ENCODE peak calls at places on chromosomes 6 and 20, in eight cellular contexts. G is adrenal gland, D is HCT116, B is esophagus squamous epithelium, C is transverse colon, U is AG04450, I is aorta, E is uterus. V is an unnamed sample.

GRCh38 chr6:16759181-16759645 is 2.0 kb downstream of the ATXN1 start:
- DNase-seq in D (no peak), I (no peak), G (no peak), E (no peak), C (no peak), B (no peak), U (no peak), V (no peak)

GRCh38 chr6:36683656-36684446 is 5.3 kb downstream of the CDKN1A start:
- DNase-seq in E (no peak), C (no peak), U (no peak), I (no peak), D (no peak), G (no peak), B (no peak), V (no peak)

GRCh38 chr6:56955171-56956155 is 556 bp downstream of the BEND6 start:
- DNase-seq in U (peak), G (peak), C (peak), B (no peak), E (peak), D (peak), I (peak), V (peak)

GRCh38 chr20:56418385-56418861 is 6.4 kb downstream of the CASS4 start:
- DNase-seq in G (peak), B (no peak), E (no peak), C (no peak), D (no peak), I (no peak), U (no peak), V (peak)

GRCh38 chr6:53974941-53975340 is 136.3 kb upstream of the MLIP start:
- DNase-seq in D (no peak), C (no peak), U (no peak), I (no peak), B (no peak), G (no peak), E (no peak), V (no peak)

GRCh38 chr20:44683263-44684046 is 31.7 kb upstream of the CCN5 start:
- DNase-seq in B (no peak), E (no peak), G (peak), I (no peak), D (peak), C (peak), U (no peak), V (no peak)

GRCh38 chr6:45044086-45044485 is 284.0 kb upstream of the RUNX2 start:
- DNase-seq in G (no peak), D (no peak), C (no peak), I (no peak), B (no peak), U (no peak), E (no peak), V (no peak)

GRCh38 chr6:166691199-166691598 is 64.1 kb upstream of the RPS6KA2 start:
- DNase-seq in E (peak), C (no peak), B (no peak), G (peak), D (peak), I (peak), U (peak), V (peak)

GRCh38 chr6:49118475-49118874 is 344.6 kb downstream of the MMUT start:
- DNase-seq in E (no peak), U (no peak), C (no peak), B (no peak), I (no peak), G (no peak), D (no peak), V (no peak)

GRCh38 chr6:593139-593906 is 63.6 kb downstream of the HUS1B start:
- DNase-seq in B (no peak), E (peak), U (no peak), G (peak), I (no peak), C (peak), D (peak), V (no peak)

GRCh38 chr6:130018830-130019795 is 732 bp downstream of the L3MBTL3 start:
- DNase-seq in I (peak), D (no peak), C (peak), G (peak), U (no peak), B (no peak), E (peak), V (no peak)

GRCh38 chr20:18853216-18853615 is 39.6 kb downstream of the SCP2D1 start:
- DNase-seq in G (no peak), I (no peak), C (no peak), E (no peak), U (no peak), B (no peak), D (no peak), V (no peak)

GRCh38 chr6:134821914-134822862 is 127.7 kb downstream of the ALDH8A1 start:
- DNase-seq in C (no peak), E (no peak), I (no peak), D (no peak), G (no peak), B (no peak), U (no peak), V (no peak)

GRCh38 chr20:40006168-40006860 is 682.7 kb downstream of the MAFB start:
- DNase-seq in I (no peak), U (no peak), D (no peak), C (no peak), E (no peak), G (no peak), B (no peak), V (no peak)

GRCh38 chr6:169291639-169292339 is 38.1 kb upstream of the THBS2 start:
- DNase-seq in I (no peak), B (no peak), E (no peak), U (no peak), C (no peak), G (no peak), D (no peak), V (no peak)

GRCh38 chr6:10465633-10466499 is 51.0 kb upstream of the TFAP2A start:
- DNase-seq in C (no peak), I (no peak), U (no peak), B (no peak), E (no peak), D (peak), G (no peak), V (no peak)

GRCh38 chr6:145863396-145863795 is 48.8 kb upstream of the FBXO30 start:
- DNase-seq in G (no peak), E (no peak), B (no peak), I (no peak), C (no peak), D (no peak), U (no peak), V (no peak)

GRCh38 chr6:93468291-93468690 is 48.9 kb upstream of the EPHA7 start:
- DNase-seq in G (no peak), I (no peak), U (no peak), D (no peak), B (no peak), C (no peak), E (no peak), V (no peak)

GRCh38 chr6:12353731-12354130 is 63.6 kb downstream of the EDN1 start:
- DNase-seq in D (no peak), G (no peak), U (no peak), E (no peak), I (no peak), B (no peak), C (no peak), V (no peak)

GRCh38 chr6:12356983-12357972 is 67.1 kb downstream of the EDN1 start:
- DNase-seq in U (no peak), E (no peak), I (no peak), C (no peak), G (no peak), B (no peak), D (no peak), V (no peak)

GRCh38 chr6:12355354-12355753 is 65.2 kb downstream of the EDN1 start:
- DNase-seq in U (no peak), B (no peak), E (no peak), C (no peak), I (no peak), D (no peak), G (no peak), V (no peak)

GRCh38 chr6:12356431-12356830 is 66.3 kb downstream of the EDN1 start:
- DNase-seq in I (no peak), B (no peak), U (no peak), E (no peak), G (no peak), C (no peak), D (no peak), V (no peak)

GRCh38 chr6:12354499-12354898 is 64.3 kb downstream of the EDN1 start:
- DNase-seq in I (peak), D (no peak), B (no peak), E (no peak), U (no peak), G (peak), C (peak), V (no peak)
- H3K27ac ChIP-seq in I (no peak), D (no peak), B (peak), E (no peak), U (no peak), G (no peak), C (peak), V (no peak)

GRCh38 chr6:137707590-137708360 is 159.3 kb upstream of the TNFAIP3 start:
- DNase-seq in G (peak), U (peak), D (peak), I (peak), E (peak), B (peak), C (peak), V (peak)
- H3K27ac ChIP-seq in G (no peak), U (peak), D (no peak), I (no peak), E (no peak), B (no peak), C (peak), V (no peak)

DNA sequence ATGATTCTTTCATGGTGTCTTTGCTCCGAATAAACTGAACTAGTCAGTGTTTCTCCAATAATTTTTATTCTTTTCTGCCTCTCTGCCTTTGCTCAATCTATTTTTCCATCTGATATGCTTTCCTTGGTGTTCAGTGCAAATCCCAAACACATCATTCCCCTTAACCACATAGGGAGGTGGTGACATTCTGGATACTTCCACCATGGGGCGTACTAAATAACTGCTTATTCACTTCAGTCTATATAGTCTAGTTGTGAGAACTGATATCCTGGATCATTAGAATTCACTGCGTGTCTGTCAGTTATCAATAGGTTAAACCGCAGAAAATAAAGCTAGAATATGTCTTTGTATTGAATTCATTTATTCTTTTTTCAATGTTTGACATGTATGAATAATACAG is 83.1 kb downstream of the KCNQ5 start:
- DNase-seq in U (no peak), E (no peak), G (no peak), D (no peak), I (no peak), B (no peak), C (no peak), V (no peak)
- H3K27ac ChIP-seq in U (no peak), E (no peak), G (no peak), D (no peak), I (no peak), B (no peak), C (no peak), V (no peak)

DNA sequence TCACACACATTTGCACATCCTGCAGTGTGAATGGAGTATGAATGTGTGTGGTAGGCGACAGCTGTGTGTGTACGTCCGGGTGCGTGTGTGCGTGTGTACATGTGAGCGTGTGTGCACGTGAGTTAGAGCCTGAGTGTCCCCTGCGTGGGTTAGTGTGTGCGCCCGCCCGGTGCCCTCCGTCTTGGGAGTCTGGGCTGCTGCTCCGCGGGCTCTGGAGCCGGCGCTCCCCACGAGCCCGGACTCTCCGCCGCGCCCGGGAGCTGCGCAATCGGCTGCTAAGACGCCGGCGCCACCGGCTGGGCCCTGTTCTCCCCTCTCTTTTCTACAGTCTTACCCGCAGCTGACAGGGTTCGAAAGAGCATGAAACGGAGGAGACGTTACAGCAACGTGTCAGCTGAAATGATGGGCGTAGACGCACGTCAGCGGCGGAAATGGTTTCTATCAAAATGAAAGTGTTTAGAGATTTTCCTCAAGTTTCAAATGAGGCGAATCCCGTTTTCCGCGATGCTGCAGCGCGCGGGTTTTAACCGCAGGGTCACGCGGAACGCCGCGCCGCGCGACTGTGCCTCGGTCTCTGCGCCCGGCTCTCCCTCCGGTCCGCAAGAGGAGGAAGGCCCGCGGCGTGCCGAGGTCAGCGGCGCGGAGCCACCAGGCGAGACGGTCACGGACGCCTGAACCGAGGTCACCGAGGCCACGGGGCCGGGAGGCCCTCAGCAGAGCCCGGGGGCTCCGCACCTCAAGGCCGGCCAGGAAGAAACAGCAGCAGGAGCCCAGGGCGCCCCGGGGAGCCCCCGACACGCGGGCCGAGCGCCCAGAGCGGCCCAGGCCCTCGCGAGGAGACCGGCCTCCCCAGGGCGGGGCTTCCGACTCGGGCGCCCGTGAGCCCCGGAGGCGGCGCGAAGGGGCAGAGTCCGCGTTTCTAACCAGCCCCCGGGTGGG is 95.3 kb upstream of the BHLHE23 start:
- DNase-seq in D (no peak), C (peak), I (peak), B (no peak), U (no peak), G (peak), E (peak), V (no peak)
- H3K27ac ChIP-seq in D (peak), C (peak), I (no peak), B (peak), U (no peak), G (no peak), E (no peak), V (peak)

GRCh38 chr6:4404410-4404809 is 269.0 kb upstream of the ECI2 start:
- DNase-seq in G (no peak), U (no peak), B (no peak), C (no peak), I (no peak), E (no peak), D (no peak), V (no peak)
- H3K27ac ChIP-seq in G (no peak), U (no peak), B (no peak), C (no peak), I (no peak), E (no peak), D (no peak), V (no peak)

DNA sequence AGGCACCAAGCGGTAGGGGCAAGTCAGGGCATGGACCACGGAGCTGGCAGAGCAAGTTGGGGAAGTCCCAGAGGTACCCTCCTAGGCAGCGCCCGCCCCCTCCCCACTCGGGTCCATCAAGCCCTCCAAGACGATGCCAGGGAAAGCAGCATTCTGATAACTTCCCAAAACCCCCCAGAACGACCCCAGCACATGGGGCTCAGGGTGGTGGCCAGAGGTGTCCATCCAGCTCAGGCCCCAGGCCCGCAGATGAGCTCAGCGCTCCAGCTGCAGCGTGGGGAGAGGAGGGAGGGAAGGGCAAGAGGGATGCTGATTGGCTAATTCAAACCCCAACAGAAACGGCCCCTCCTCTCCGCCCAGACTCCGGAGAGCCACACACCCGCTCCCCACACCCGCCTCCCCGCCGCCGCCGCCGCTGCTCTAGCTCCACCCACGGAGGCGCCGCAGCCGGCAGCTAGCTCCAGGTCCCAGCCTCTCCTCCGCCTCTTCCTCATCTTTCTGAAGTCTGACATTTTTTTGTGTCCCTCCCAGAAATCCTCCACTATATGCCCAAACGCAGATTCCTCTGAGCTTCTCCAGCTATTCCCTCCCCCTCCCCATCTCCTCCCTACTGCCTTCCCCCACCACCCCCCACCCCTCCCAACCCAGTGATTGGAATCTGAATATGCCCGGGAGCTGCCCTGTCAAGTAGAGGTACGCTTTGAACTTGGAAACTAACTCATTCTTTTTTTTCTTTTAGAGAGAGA is 40.3 kb upstream of the TLDC2 start:
- DNase-seq in E (peak), U (peak), B (peak), D (peak), I (peak), C (peak), G (peak), V (peak)
- H3K27ac ChIP-seq in E (peak), U (peak), B (peak), D (peak), I (peak), C (peak), G (peak), V (peak)

DNA sequence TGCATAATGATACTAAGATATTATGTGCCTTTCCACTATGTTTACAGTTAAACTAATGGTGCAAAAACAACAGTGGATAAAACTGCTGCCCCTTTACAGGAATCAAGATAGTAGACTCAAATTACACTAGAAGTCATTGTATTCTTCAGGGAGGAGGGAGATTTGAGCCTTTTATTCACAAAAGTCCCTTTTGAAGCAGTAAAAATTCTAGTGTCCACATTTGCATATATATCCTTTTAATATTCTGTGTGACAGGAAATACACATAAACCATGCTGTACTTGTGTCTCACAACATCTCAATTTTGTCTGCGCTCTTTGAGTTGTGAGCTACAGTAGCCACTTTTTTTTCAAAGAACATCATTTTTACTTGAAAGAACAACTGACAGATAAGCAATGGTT is 21.4 kb downstream of the LMBRD1 start:
- DNase-seq in B (no peak), G (no peak), D (no peak), I (no peak), C (no peak), U (no peak), E (no peak), V (no peak)
- H3K27ac ChIP-seq in B (no peak), G (no peak), D (no peak), I (no peak), C (no peak), U (no peak), E (no peak), V (no peak)

GRCh38 chr6:105886066-105886811 is 199.9 kb upstream of the PRDM1 start:
- DNase-seq in G (no peak), C (no peak), U (no peak), D (no peak), I (no peak), B (no peak), E (no peak), V (no peak)

GRCh38 chr6:105882833-105883232 is 203.3 kb upstream of the PRDM1 start:
- DNase-seq in U (no peak), D (no peak), E (no peak), B (no peak), I (no peak), G (no peak), C (no peak), V (no peak)

GRCh38 chr6:105883966-105884365 is 202.2 kb upstream of the PRDM1 start:
- DNase-seq in U (no peak), E (no peak), D (no peak), I (no peak), B (no peak), G (no peak), C (no peak), V (no peak)

GRCh38 chr6:105882071-105882803 is 203.9 kb upstream of the PRDM1 start:
- DNase-seq in E (no peak), C (no peak), B (no peak), U (peak), I (no peak), G (no peak), D (no peak), V (no peak)

GRCh38 chr6:105884426-105884825 is 201.7 kb upstream of the PRDM1 start:
- DNase-seq in G (no peak), I (no peak), E (no peak), U (no peak), D (no peak), C (no peak), B (no peak), V (no peak)
- H3K27ac ChIP-seq in G (no peak), I (no peak), E (no peak), U (no peak), D (no peak), C (peak), B (no peak), V (no peak)

DNA sequence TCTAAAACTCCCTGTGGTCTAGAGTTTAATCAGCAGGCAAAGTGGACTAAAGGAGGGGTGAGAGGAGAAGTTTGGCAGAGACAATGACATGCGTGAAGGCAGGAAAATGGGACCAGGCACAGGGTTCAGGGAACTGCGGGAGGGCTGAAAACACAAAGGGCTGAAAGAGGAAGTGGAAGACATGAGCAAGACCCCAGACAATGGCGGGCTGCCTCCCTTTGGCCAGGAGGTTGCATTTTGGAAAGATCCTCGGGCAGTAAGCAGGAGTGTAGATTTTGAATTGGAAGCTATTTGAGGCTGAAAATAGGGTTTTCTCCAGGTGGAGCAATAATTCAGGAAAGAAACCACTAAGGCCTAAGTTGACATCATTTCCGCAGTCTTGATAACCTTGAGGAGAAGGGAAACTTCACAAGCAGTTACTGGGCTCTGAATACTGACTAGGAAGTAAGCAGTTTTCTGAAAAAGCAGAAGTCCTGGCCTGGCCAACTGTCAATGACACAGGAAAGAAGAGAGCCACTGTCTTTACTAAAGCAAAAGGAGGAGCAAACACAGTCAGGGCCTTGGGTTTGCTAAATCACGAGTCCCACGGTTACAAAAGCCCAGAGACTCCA is 3.4 kb downstream of the LY86 start:
- DNase-seq in G (peak), I (peak), U (no peak), C (peak), B (no peak), E (no peak), D (no peak), V (peak)
- H3K27ac ChIP-seq in G (peak), I (no peak), U (no peak), C (peak), B (peak), E (peak), D (no peak), V (peak)

GRCh38 chr20:49696594-49696993 is 17.1 kb downstream of the B4GALT5 start:
- DNase-seq in C (no peak), E (no peak), I (no peak), U (no peak), B (no peak), D (no peak), G (no peak), V (no peak)
- H3K27ac ChIP-seq in C (peak), E (no peak), I (no peak), U (no peak), B (peak), D (peak), G (no peak), V (no peak)